ENCODE peak calls at places on chromosomes 3 and 15, in nine cellular contexts. One of them, this sample, is unnamed.
A peak's percentile ranks its signal among the peaks of the same experiment; 100 is the strongest.

GRCh38 chr3:104787306-104787705 is 579.4 kb upstream of the ALCAM start:
- DNase-seq in GM10248: no peak
- DNase-seq in T-helper 1 cell: no peak
- DNase-seq in IMR-90: no peak
- DNase-seq in NCI-H146: no peak
- DNase-seq in NCI-H1417 treated with DMSO at 0.1 percent for 48 hours: no peak
- DNase-seq in stimulated activated naive CD8-positive, alpha-beta T cell treated with anti-CD3 and anti-CD28 coated beads, Interleukin-15, Interleukin-2, amounts not matched to agents 100 U/mL and 50 U/mL, for 24 hours: no peak
- DNase-seq in fibroblast of the conjunctiva: no peak
- DNase-seq in A673: no peak
- DNase-seq in this sample: no peak

GRCh38 chr15:53979051-53979788 is 979 bp downstream of the UNC13C start:
- DNase-seq in GM10248: no peak
- DNase-seq in T-helper 1 cell: no peak
- DNase-seq in IMR-90: no peak
- DNase-seq in NCI-H146: no peak
- DNase-seq in NCI-H1417 treated with DMSO at 0.1 percent for 48 hours: no peak
- DNase-seq in stimulated activated naive CD8-positive, alpha-beta T cell treated with anti-CD3 and anti-CD28 coated beads, Interleukin-15, Interleukin-2, amounts not matched to agents 100 U/mL and 50 U/mL, for 24 hours: no peak
- DNase-seq in fibroblast of the conjunctiva: no peak
- DNase-seq in A673: no peak
- DNase-seq in this sample: no peak

GRCh38 chr15:101613130-101614000 is 38.8 kb downstream of the TM2D3 start:
- DNase-seq in GM10248: no peak
- DNase-seq in T-helper 1 cell: no peak
- DNase-seq in IMR-90: peak; percentile 31
- DNase-seq in NCI-H146: peak; percentile 42
- DNase-seq in NCI-H1417 treated with DMSO at 0.1 percent for 48 hours: peak; percentile 26
- DNase-seq in stimulated activated naive CD8-positive, alpha-beta T cell treated with anti-CD3 and anti-CD28 coated beads, Interleukin-15, Interleukin-2, amounts not matched to agents 100 U/mL and 50 U/mL, for 24 hours: no peak
- DNase-seq in fibroblast of the conjunctiva: peak; percentile 8
- DNase-seq in A673: peak; percentile 65
- DNase-seq in this sample: peak; percentile 91

GRCh38 chr3:31704651-31705179 is 172.0 kb downstream of the STT3B start:
- DNase-seq in GM10248: no peak
- DNase-seq in T-helper 1 cell: no peak
- DNase-seq in IMR-90: peak; percentile 92
- DNase-seq in NCI-H146: peak; percentile 3
- DNase-seq in NCI-H1417 treated with DMSO at 0.1 percent for 48 hours: no peak
- DNase-seq in stimulated activated naive CD8-positive, alpha-beta T cell treated with anti-CD3 and anti-CD28 coated beads, Interleukin-15, Interleukin-2, amounts not matched to agents 100 U/mL and 50 U/mL, for 24 hours: peak; percentile 28
- DNase-seq in fibroblast of the conjunctiva: peak; percentile 60
- DNase-seq in A673: peak; percentile 40
- DNase-seq in this sample: peak; percentile 68

GRCh38 chr15:96331942-96332853 is 1.7 kb downstream of the NR2F2 start:
- DNase-seq in GM10248: no peak
- DNase-seq in T-helper 1 cell: no peak
- DNase-seq in IMR-90: no peak
- DNase-seq in NCI-H146: no peak
- DNase-seq in NCI-H1417 treated with DMSO at 0.1 percent for 48 hours: no peak
- DNase-seq in stimulated activated naive CD8-positive, alpha-beta T cell treated with anti-CD3 and anti-CD28 coated beads, Interleukin-15, Interleukin-2, amounts not matched to agents 100 U/mL and 50 U/mL, for 24 hours: no peak
- DNase-seq in fibroblast of the conjunctiva: no peak
- DNase-seq in A673: peak; percentile 67
- DNase-seq in this sample: peak; percentile 79

GRCh38 chr3:28348637-28349396 is at the start of the genes AZI2 and ZCWPW2:
- DNase-seq in GM10248: peak; percentile 87
- DNase-seq in T-helper 1 cell: peak; percentile 87
- DNase-seq in IMR-90: peak; percentile 95
- DNase-seq in NCI-H146: peak; percentile 90
- DNase-seq in NCI-H1417 treated with DMSO at 0.1 percent for 48 hours: peak; percentile 74
- DNase-seq in stimulated activated naive CD8-positive, alpha-beta T cell treated with anti-CD3 and anti-CD28 coated beads, Interleukin-15, Interleukin-2, amounts not matched to agents 100 U/mL and 50 U/mL, for 24 hours: peak; percentile 95
- DNase-seq in fibroblast of the conjunctiva: peak; percentile 95
- DNase-seq in A673: peak; percentile 98
- DNase-seq in this sample: peak; percentile 98

GRCh38 chr3:100640633-100641032 is 31.2 kb downstream of the ADGRG7 start:
- DNase-seq in GM10248: no peak
- DNase-seq in T-helper 1 cell: no peak
- DNase-seq in IMR-90: no peak
- DNase-seq in NCI-H146: no peak
- DNase-seq in NCI-H1417 treated with DMSO at 0.1 percent for 48 hours: no peak
- DNase-seq in stimulated activated naive CD8-positive, alpha-beta T cell treated with anti-CD3 and anti-CD28 coated beads, Interleukin-15, Interleukin-2, amounts not matched to agents 100 U/mL and 50 U/mL, for 24 hours: no peak
- DNase-seq in fibroblast of the conjunctiva: no peak
- DNase-seq in A673: no peak
- DNase-seq in this sample: no peak

GRCh38 chr3:5197470-5198312 is 10.2 kb downstream of the EDEM1 start:
- DNase-seq in GM10248: peak; percentile 69
- DNase-seq in T-helper 1 cell: peak; percentile 27
- DNase-seq in IMR-90: peak; percentile 73
- DNase-seq in NCI-H146: no peak
- DNase-seq in NCI-H1417 treated with DMSO at 0.1 percent for 48 hours: no peak
- DNase-seq in stimulated activated naive CD8-positive, alpha-beta T cell treated with anti-CD3 and anti-CD28 coated beads, Interleukin-15, Interleukin-2, amounts not matched to agents 100 U/mL and 50 U/mL, for 24 hours: peak; percentile 44
- DNase-seq in fibroblast of the conjunctiva: peak; percentile 78
- DNase-seq in A673: no peak
- DNase-seq in this sample: no peak

GRCh38 chr3:140629351-140630137 is 48.3 kb upstream of the TRIM42 start:
- DNase-seq in GM10248: no peak
- DNase-seq in T-helper 1 cell: no peak
- DNase-seq in IMR-90: peak; percentile 35
- DNase-seq in NCI-H146: no peak
- DNase-seq in NCI-H1417 treated with DMSO at 0.1 percent for 48 hours: no peak
- DNase-seq in stimulated activated naive CD8-positive, alpha-beta T cell treated with anti-CD3 and anti-CD28 coated beads, Interleukin-15, Interleukin-2, amounts not matched to agents 100 U/mL and 50 U/mL, for 24 hours: no peak
- DNase-seq in fibroblast of the conjunctiva: peak; percentile 93
- DNase-seq in A673: peak; percentile 56
- DNase-seq in this sample: no peak

GRCh38 chr3:122513386-122514122 is 1.2 kb downstream of the KPNA1 start:
- DNase-seq in GM10248: no peak
- DNase-seq in T-helper 1 cell: no peak
- DNase-seq in IMR-90: peak; percentile 74
- DNase-seq in NCI-H146: no peak
- DNase-seq in NCI-H1417 treated with DMSO at 0.1 percent for 48 hours: no peak
- DNase-seq in stimulated activated naive CD8-positive, alpha-beta T cell treated with anti-CD3 and anti-CD28 coated beads, Interleukin-15, Interleukin-2, amounts not matched to agents 100 U/mL and 50 U/mL, for 24 hours: no peak
- DNase-seq in fibroblast of the conjunctiva: no peak
- DNase-seq in A673: no peak
- DNase-seq in this sample: no peak

GRCh38 chr3:52220380-52221026 is 4.9 kb downstream of the TLR9 start:
- DNase-seq in GM10248: peak; percentile 85
- DNase-seq in T-helper 1 cell: peak; percentile 81
- DNase-seq in IMR-90: peak; percentile 63
- DNase-seq in NCI-H146: peak; percentile 54
- DNase-seq in NCI-H1417 treated with DMSO at 0.1 percent for 48 hours: no peak
- DNase-seq in stimulated activated naive CD8-positive, alpha-beta T cell treated with anti-CD3 and anti-CD28 coated beads, Interleukin-15, Interleukin-2, amounts not matched to agents 100 U/mL and 50 U/mL, for 24 hours: peak; percentile 93
- DNase-seq in fibroblast of the conjunctiva: peak; percentile 49
- DNase-seq in A673: peak; percentile 71
- DNase-seq in this sample: peak; percentile 97

GRCh38 chr3:25583343-25583742 is 81.4 kb downstream of the TOP2B start:
- DNase-seq in GM10248: no peak
- DNase-seq in T-helper 1 cell: no peak
- DNase-seq in IMR-90: no peak
- DNase-seq in NCI-H146: no peak
- DNase-seq in NCI-H1417 treated with DMSO at 0.1 percent for 48 hours: no peak
- DNase-seq in stimulated activated naive CD8-positive, alpha-beta T cell treated with anti-CD3 and anti-CD28 coated beads, Interleukin-15, Interleukin-2, amounts not matched to agents 100 U/mL and 50 U/mL, for 24 hours: no peak
- DNase-seq in fibroblast of the conjunctiva: no peak
- DNase-seq in A673: no peak
- DNase-seq in this sample: no peak

GRCh38 chr3:61725851-61726333 is 164.5 kb downstream of the PTPRG start:
- DNase-seq in GM10248: no peak
- DNase-seq in T-helper 1 cell: no peak
- DNase-seq in IMR-90: peak; percentile 84
- DNase-seq in NCI-H146: no peak
- DNase-seq in NCI-H1417 treated with DMSO at 0.1 percent for 48 hours: no peak
- DNase-seq in stimulated activated naive CD8-positive, alpha-beta T cell treated with anti-CD3 and anti-CD28 coated beads, Interleukin-15, Interleukin-2, amounts not matched to agents 100 U/mL and 50 U/mL, for 24 hours: no peak
- DNase-seq in fibroblast of the conjunctiva: no peak
- DNase-seq in A673: peak; percentile 2
- DNase-seq in this sample: no peak

GRCh38 chr3:52072471-52072870 is 16.1 kb upstream of the DUSP7 start:
- DNase-seq in GM10248: no peak
- DNase-seq in T-helper 1 cell: no peak
- DNase-seq in IMR-90: no peak
- DNase-seq in NCI-H146: no peak
- DNase-seq in NCI-H1417 treated with DMSO at 0.1 percent for 48 hours: no peak
- DNase-seq in stimulated activated naive CD8-positive, alpha-beta T cell treated with anti-CD3 and anti-CD28 coated beads, Interleukin-15, Interleukin-2, amounts not matched to agents 100 U/mL and 50 U/mL, for 24 hours: no peak
- DNase-seq in fibroblast of the conjunctiva: no peak
- DNase-seq in A673: no peak
- DNase-seq in this sample: no peak

GRCh38 chr15:67521770-67522568 is 1.0 kb downstream of the C15orf61 start:
- DNase-seq in GM10248: no peak
- DNase-seq in T-helper 1 cell: no peak
- DNase-seq in IMR-90: peak; percentile 51
- DNase-seq in NCI-H146: no peak
- DNase-seq in NCI-H1417 treated with DMSO at 0.1 percent for 48 hours: no peak
- DNase-seq in stimulated activated naive CD8-positive, alpha-beta T cell treated with anti-CD3 and anti-CD28 coated beads, Interleukin-15, Interleukin-2, amounts not matched to agents 100 U/mL and 50 U/mL, for 24 hours: no peak
- DNase-seq in fibroblast of the conjunctiva: peak; percentile 73
- DNase-seq in A673: peak; percentile 33
- DNase-seq in this sample: no peak

GRCh38 chr15:90165659-90166489 is 35.3 kb upstream of the SEMA4B start:
- DNase-seq in GM10248: peak; percentile 50
- DNase-seq in T-helper 1 cell: no peak
- DNase-seq in IMR-90: peak; percentile 100
- DNase-seq in NCI-H146: peak; percentile 73
- DNase-seq in NCI-H1417 treated with DMSO at 0.1 percent for 48 hours: peak; percentile 33
- DNase-seq in stimulated activated naive CD8-positive, alpha-beta T cell treated with anti-CD3 and anti-CD28 coated beads, Interleukin-15, Interleukin-2, amounts not matched to agents 100 U/mL and 50 U/mL, for 24 hours: peak; percentile 58
- DNase-seq in fibroblast of the conjunctiva: peak; percentile 78
- DNase-seq in A673: peak; percentile 79
- DNase-seq in this sample: peak; percentile 89